ENCODE peak calls at places on chromosome 22, in nine cellular contexts. G is right lobe of liver, J is transverse colon, O is sigmoid colon, W is MCF 10A, R is left ventricle myocardium inferior, C is upper lobe of right lung, X is GM23338, Q is IMR-90. T is an unnamed sample.

GRCh38 chr22:23132376-23133091 is 9.3 kb downstream of the RSPH14 start:
- DNase-seq in O (no peak), C (no peak), J (no peak), W (no peak), Q (no peak), X (no peak), G (no peak), R (no peak), T (no peak)

GRCh38 chr22:30265851-30266444 is 703 bp downstream of the OSM start:
- DNase-seq in X (no peak), O (peak), C (peak), W (no peak), G (peak), Q (no peak), R (peak), J (peak), T (no peak)

GRCh38 chr22:31243339-31244043 is 31.4 kb downstream of the LIMK2 start:
- DNase-seq in Q (no peak), O (no peak), J (no peak), W (peak), X (no peak), R (no peak), G (no peak), C (no peak), T (no peak)

GRCh38 chr22:31585161-31585859 is 76.7 kb downstream of the PISD start:
- DNase-seq in G (no peak), O (no peak), X (no peak), Q (peak), C (no peak), R (no peak), J (no peak), W (peak), T (no peak)

GRCh38 chr22:42353883-42354727 is 78.1 kb downstream of the NFAM1 start:
- DNase-seq in Q (peak), G (no peak), O (no peak), C (no peak), X (peak), R (no peak), W (no peak), J (no peak), T (no peak)

GRCh38 chr22:36803358-36803757 is 13.5 kb downstream of the PVALB start:
- DNase-seq in C (no peak), Q (no peak), R (no peak), J (no peak), X (no peak), O (no peak), G (no peak), W (no peak), T (no peak)

GRCh38 chr22:31637938-31638618 is 23.9 kb downstream of the PISD start:
- DNase-seq in Q (no peak), O (no peak), W (no peak), G (no peak), C (no peak), X (no peak), R (peak), J (peak), T (no peak)

GRCh38 chr22:20524004-20524481 is 16.6 kb downstream of the MED15 start:
- DNase-seq in W (no peak), X (no peak), R (no peak), Q (peak), O (no peak), G (no peak), J (no peak), C (no peak), T (no peak)

GRCh38 chr22:20354238-20354975 is 34.5 kb upstream of the DGCR6L start:
- DNase-seq in W (no peak), R (no peak), O (no peak), J (no peak), C (no peak), X (no peak), Q (no peak), G (no peak), T (no peak)

GRCh38 chr22:37566329-37566837 is 6.1 kb downstream of the CDC42EP1 start:
- DNase-seq in G (no peak), X (no peak), J (peak), C (peak), Q (no peak), R (no peak), O (no peak), W (no peak), T (no peak)

GRCh38 chr22:37403267-37403960 is 23.9 kb downstream of the ELFN2 start:
- DNase-seq in R (no peak), C (no peak), W (no peak), J (no peak), O (no peak), Q (no peak), G (no peak), X (peak), T (no peak)

GRCh38 chr22:49181431-49181830 is 646.2 kb downstream of the BRD1 start:
- DNase-seq in X (no peak), O (no peak), R (no peak), Q (no peak), C (no peak), J (no peak), W (no peak), G (no peak), T (no peak)

GRCh38 chr22:48485144-48486135 is 1342.2 kb downstream of the BRD1 start:
- DNase-seq in C (peak), Q (no peak), O (peak), R (no peak), W (no peak), X (no peak), J (no peak), G (peak), T (no peak)

GRCh38 chr22:20566420-20567260 is 59.2 kb downstream of the MED15 start:
- DNase-seq in O (peak), X (no peak), Q (peak), G (no peak), W (peak), C (peak), J (peak), R (peak), T (no peak)

GRCh38 chr22:46308283-46308988 is 11.8 kb downstream of the GTSE1 start:
- DNase-seq in X (no peak), O (no peak), Q (no peak), G (no peak), W (no peak), R (no peak), C (no peak), J (no peak), T (no peak)

GRCh38 chr22:17628304-17629166 is at the start of gene ATP6V1E1:
- DNase-seq in C (peak), Q (peak), W (peak), O (peak), G (peak), X (peak), J (peak), R (peak), T (peak)

GRCh38 chr22:48402591-48403031 is 1425.1 kb downstream of the BRD1 start:
- DNase-seq in R (no peak), J (no peak), Q (no peak), X (no peak), W (no peak), O (no peak), C (no peak), G (peak), T (no peak)

GRCh38 chr22:49107961-49108530 is 719.6 kb downstream of the BRD1 start:
- DNase-seq in W (no peak), X (no peak), J (no peak), C (no peak), Q (no peak), R (no peak), G (no peak), O (peak), T (no peak)

GRCh38 chr22:35766654-35767580 is 49.2 kb downstream of the APOL5 start:
- DNase-seq in Q (no peak), C (no peak), O (no peak), J (no peak), X (peak), W (no peak), R (no peak), G (no peak), T (no peak)

GRCh38 chr22:43211941-43212433 is 25.1 kb upstream of the TTLL12 start:
- DNase-seq in W (no peak), R (no peak), X (no peak), Q (no peak), C (no peak), O (no peak), J (no peak), G (no peak), T (no peak)

DNA sequence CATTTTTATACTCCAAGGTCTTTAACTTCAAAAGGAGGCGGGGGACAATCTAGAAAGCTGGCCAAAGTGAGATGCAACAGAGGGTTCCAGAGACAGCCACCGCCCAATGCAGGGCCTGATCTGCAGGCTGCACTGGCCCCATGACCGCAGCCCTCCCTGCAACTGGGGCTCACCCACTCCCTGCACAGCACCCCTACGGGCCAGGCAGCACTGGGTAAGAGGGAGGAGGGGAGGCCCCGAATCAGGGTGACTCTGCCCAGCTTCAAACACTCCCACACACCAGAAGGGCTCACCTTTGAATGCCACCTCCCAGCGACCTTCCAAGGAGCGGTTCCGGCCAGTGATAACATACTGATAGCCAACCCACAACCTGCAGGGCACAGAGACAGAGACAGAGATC is 59.3 kb downstream of the DGCR2 start:
- DNase-seq in Q (no peak), O (peak), G (no peak), R (no peak), W (no peak), J (no peak), X (no peak), C (peak), T (no peak)
- TF ChIP-seq CTCF in Q (no peak), O (no peak), G (no peak), R (no peak), W (no peak), J (no peak), X (no peak), C (no peak), T (no peak)

GRCh38 chr22:21632237-21632895 is at the start of gene CCDC116:
- DNase-seq in O (no peak), J (peak), W (no peak), R (no peak), X (peak), G (no peak), C (peak), Q (no peak), T (no peak)
- TF ChIP-seq CTCF in O (no peak), J (no peak), W (no peak), R (no peak), X (no peak), G (no peak), C (no peak), Q (no peak), T (no peak)

GRCh38 chr22:25382762-25383161 is 163.3 kb downstream of the CRYBB2 start:
- DNase-seq in X (no peak), O (no peak), Q (no peak), G (no peak), W (peak), J (no peak), C (no peak), R (no peak), T (no peak)
- TF ChIP-seq CTCF in X (peak), O (no peak), Q (peak), G (peak), W (no peak), J (no peak), C (no peak), R (peak), T (no peak)

GRCh38 chr22:39267966-39268365 is 23.2 kb upstream of the PDGFB start:
- DNase-seq in X (no peak), W (no peak), Q (no peak), J (no peak), G (no peak), C (no peak), R (no peak), O (no peak), T (no peak)

GRCh38 chr22:39270792-39271191 is 26.0 kb upstream of the PDGFB start:
- DNase-seq in X (no peak), J (no peak), Q (no peak), O (no peak), R (no peak), C (no peak), G (no peak), W (no peak), T (no peak)

GRCh38 chr22:39268645-39269044 is 23.9 kb upstream of the PDGFB start:
- DNase-seq in Q (no peak), X (no peak), C (no peak), R (no peak), J (no peak), O (no peak), G (no peak), W (no peak), T (no peak)

GRCh38 chr22:39270280-39270679 is 25.5 kb upstream of the PDGFB start:
- DNase-seq in R (no peak), X (no peak), O (no peak), C (no peak), Q (no peak), J (no peak), W (no peak), G (no peak), T (no peak)

DNA sequence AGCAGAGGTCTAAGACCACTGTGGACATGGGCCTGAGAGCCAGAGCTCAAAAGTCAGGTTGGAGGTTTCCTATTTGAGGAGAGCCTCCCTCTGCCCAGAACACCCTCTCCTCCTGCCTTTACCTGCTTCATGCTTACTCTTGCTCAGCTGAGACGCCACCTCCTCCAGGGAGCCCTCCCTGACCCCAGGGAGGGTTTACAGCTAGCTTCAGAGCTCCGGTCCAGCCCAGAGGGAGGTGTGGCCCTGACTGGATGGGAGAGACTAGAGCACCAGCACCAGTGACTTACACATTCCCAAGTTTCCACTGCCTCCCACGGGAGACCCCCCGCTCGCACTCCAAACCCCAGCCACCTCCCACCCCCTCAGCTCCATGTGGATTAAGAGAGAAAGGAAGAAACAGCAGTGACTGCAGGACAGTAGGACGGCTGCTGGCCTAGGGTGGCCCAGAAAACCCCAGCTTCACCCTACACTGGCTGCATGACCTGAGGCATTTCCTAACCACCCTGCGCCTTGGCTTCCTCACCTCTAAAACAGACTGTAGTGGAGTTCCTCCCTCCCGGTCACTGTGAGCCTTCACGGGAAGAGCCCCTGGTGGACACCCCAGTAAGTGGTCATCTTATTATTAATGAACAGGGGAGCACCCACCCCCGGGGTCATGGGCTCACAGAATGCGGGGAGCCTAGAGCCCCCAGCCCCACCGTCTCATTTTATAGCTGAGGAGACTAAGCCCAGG is 24.5 kb upstream of the PDGFB start:
- DNase-seq in G (no peak), W (no peak), R (no peak), X (no peak), J (no peak), C (no peak), Q (no peak), O (no peak), T (no peak)
- TF ChIP-seq CTCF in G (no peak), W (no peak), R (no peak), X (peak), J (no peak), C (no peak), Q (no peak), O (no peak), T (no peak)

DNA sequence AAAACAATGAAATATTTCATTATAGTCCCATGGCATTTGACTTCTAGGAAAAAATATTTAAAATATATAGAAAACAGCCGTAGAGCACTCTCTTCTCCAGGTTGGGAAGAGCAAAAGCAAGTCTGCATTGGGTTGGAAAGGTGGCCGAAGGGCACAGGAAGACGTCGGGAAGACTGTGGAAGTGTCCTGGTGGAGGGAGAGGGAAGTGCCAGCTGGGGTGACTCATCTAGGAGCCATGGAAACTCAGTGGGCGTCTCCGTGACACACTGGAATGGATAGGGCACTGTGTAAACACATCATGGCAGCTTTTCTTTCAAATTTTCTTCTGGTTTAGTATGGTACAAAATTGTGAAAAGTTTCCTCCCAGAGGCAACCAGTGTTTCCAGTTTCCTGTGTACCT is 12.7 kb downstream of the GTPBP1 start:
- DNase-seq in C (peak), R (no peak), G (no peak), J (peak), X (peak), O (peak), Q (peak), W (peak), T (no peak)
- TF ChIP-seq CTCF in C (peak), R (peak), G (peak), J (peak), X (peak), O (peak), Q (peak), W (peak), T (peak)

DNA sequence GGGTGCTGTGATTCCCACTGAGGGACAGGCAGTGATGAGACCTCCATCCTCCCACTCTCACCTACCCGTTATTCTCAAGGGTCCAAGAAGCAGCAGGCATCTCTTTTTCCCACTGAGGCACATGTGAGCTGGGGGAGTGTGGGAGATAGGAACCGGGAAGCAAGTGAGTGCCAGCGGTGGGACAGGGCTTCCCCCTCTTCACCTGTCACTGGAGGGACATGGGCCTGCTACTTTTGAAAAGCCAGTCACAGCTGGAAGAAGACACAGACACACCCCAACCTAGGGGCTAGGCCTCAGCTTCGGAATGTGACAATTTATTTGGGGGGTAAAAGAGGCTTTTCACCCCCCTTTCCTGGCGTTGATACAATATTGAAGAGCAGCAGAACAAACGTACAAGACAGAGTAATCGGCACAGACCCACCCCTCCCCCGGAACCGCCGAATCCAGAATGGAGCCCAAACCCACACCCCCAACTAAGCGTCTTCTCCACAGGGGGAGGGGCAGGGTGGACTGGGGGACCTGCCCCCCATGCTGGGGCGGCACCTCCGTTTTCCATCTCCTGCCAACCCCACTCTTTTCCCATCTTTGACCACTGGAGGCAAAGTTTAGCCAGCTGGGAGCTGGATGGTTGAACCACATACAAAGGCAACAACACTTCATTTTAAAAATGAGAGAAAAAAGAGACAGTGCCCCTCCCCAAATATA is 10.7 kb downstream of the CBX6 start:
- DNase-seq in J (no peak), Q (no peak), X (peak), O (peak), W (no peak), R (no peak), G (no peak), C (peak), T (no peak)
- TF ChIP-seq CTCF in J (no peak), Q (peak), X (peak), O (no peak), W (no peak), R (no peak), G (no peak), C (no peak), T (no peak)

GRCh38 chr22:27617214-27617881 is 184.2 kb downstream of the MN1 start:
- DNase-seq in Q (no peak), G (no peak), R (no peak), X (no peak), O (no peak), C (no peak), J (no peak), W (peak), T (no peak)
- TF ChIP-seq CTCF in Q (peak), G (no peak), R (no peak), X (peak), O (no peak), C (no peak), J (no peak), W (no peak), T (no peak)

GRCh38 chr22:27825174-27825573 is 23.6 kb upstream of the MN1 start:
- DNase-seq in X (peak), Q (no peak), G (no peak), O (no peak), C (no peak), R (no peak), W (no peak), J (no peak), T (no peak)
- TF ChIP-seq CTCF in X (peak), Q (peak), G (no peak), O (no peak), C (peak), R (peak), W (no peak), J (no peak), T (no peak)

GRCh38 chr22:32826537-32826936 is 25.0 kb downstream of the TIMP3 start:
- DNase-seq in Q (no peak), C (no peak), O (peak), G (no peak), R (no peak), J (no peak), W (no peak), X (no peak), T (no peak)

GRCh38 chr22:32829451-32829851 is 27.9 kb downstream of the TIMP3 start:
- DNase-seq in X (no peak), R (no peak), O (peak), G (no peak), Q (no peak), C (no peak), J (no peak), W (no peak), T (no peak)

GRCh38 chr22:32827061-32827602 is 25.6 kb downstream of the TIMP3 start:
- DNase-seq in W (no peak), X (no peak), J (no peak), C (no peak), R (no peak), Q (no peak), O (peak), G (no peak), T (no peak)

GRCh38 chr22:32828561-32828960 is 27.1 kb downstream of the TIMP3 start:
- DNase-seq in O (peak), J (no peak), C (no peak), R (no peak), Q (no peak), G (no peak), X (no peak), W (no peak), T (no peak)

DNA sequence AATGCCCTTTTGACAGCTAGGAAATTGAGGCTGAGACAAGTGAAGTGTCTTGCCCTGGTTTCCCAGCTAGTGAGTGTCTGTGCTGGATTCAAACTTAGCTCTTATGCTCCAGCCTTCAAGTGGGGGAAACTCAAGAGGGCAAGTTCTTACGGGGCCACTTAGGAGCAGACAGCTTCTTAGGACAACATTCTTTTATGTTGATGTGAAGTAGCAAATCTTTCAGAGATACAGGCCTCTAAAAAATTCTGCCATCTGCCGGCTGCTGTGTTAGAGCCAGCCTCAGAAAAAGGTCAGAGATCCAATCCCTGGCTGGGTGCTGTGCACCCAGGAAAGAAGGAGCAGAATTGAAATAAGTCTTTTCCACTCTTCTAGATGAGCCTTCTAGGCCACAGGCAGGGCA is 26.6 kb downstream of the TIMP3 start:
- DNase-seq in Q (no peak), X (no peak), C (no peak), J (no peak), R (no peak), G (no peak), O (peak), W (no peak), T (no peak)
- TF ChIP-seq CTCF in Q (peak), X (no peak), C (peak), J (no peak), R (peak), G (no peak), O (peak), W (no peak), T (no peak)

GRCh38 chr22:50190182-50190951 is 4.7 kb downstream of the TRABD start:
- DNase-seq in J (peak), Q (no peak), X (peak), G (peak), R (peak), C (peak), O (peak), W (peak), T (no peak)
- TF ChIP-seq CTCF in J (peak), Q (peak), X (peak), G (peak), R (peak), C (peak), O (peak), W (peak), T (peak)

T was measured in vagina.